ENCODE peak calls at places on chromosome 22, in six cellular contexts. F is uterus, M is kidney tubule cell, A is HT-29, U is HAP-1, W is substantia nigra. I is an unnamed sample.

GRCh38 chr22:39556970-39557811 is 13.4 kb upstream of the CACNA1I start:
- DNase-seq in W (no peak), U (peak; percentile 44), A (no peak), F (no peak), M (no peak), I (no peak)

GRCh38 chr22:27454807-27455450 is 346.6 kb downstream of the MN1 start:
- DNase-seq in M (no peak), U (no peak), F (no peak), A (no peak), W (no peak), I (no peak)

GRCh38 chr22:35470903-35471321 is 69.7 kb upstream of the RASD2 start:
- DNase-seq in U (no peak), M (peak; percentile 76), A (peak; percentile 19), F (no peak), W (no peak), I (no peak)

GRCh38 chr22:46734830-46735453 is 3.1 kb downstream of the CERK start:
- DNase-seq in U (no peak), W (no peak), F (no peak), M (peak; percentile 67), A (peak; percentile 27), I (no peak)

GRCh38 chr22:39649500-39650089 is 79.0 kb downstream of the CACNA1I start:
- DNase-seq in U (no peak), F (no peak), M (no peak), W (no peak), A (no peak), I (no peak)

GRCh38 chr22:50342651-50343540 is at the start of gene PPP6R2:
- DNase-seq in M (peak; percentile 78), U (peak; percentile 86), F (peak; percentile 88), W (peak; percentile 74), A (peak; percentile 54), I (peak; percentile 65)

GRCh38 chr22:39457047-39457545 is 284 bp downstream of the MGAT3 start:
- DNase-seq in A (no peak), F (no peak), W (no peak), M (no peak), U (no peak), I (no peak)

GRCh38 chr22:19471572-19471971 is 7.4 kb downstream of the UFD1 start:
- DNase-seq in A (no peak), M (no peak), F (no peak), U (no peak), W (no peak), I (no peak)

GRCh38 chr22:49212002-49212401 is 615.7 kb downstream of the BRD1 start:
- DNase-seq in U (peak; percentile 1), M (no peak), W (no peak), F (peak; percentile 2), A (no peak), I (no peak)

GRCh38 chr22:28835630-28836189 is 35.3 kb upstream of the XBP1 start:
- DNase-seq in W (no peak), F (no peak), U (no peak), M (no peak), A (no peak), I (no peak)

GRCh38 chr22:33828302-33828701 is 92.0 kb downstream of the LARGE1 start:
- DNase-seq in M (no peak), A (no peak), U (no peak), W (no peak), F (no peak), I (no peak)

GRCh38 chr22:40462195-40462988 is 92.0 kb downstream of the SGSM3 start:
- DNase-seq in M (no peak), A (no peak), F (no peak), U (no peak), W (no peak), I (no peak)

GRCh38 chr22:47171441-47172221 is 409.2 kb downstream of the TBC1D22A start:
- DNase-seq in F (peak; percentile 14), M (no peak), W (no peak), U (no peak), A (no peak), I (no peak)

GRCh38 chr22:48717883-48718817 is 1109.5 kb downstream of the BRD1 start:
- DNase-seq in M (no peak), F (no peak), W (no peak), U (no peak), A (no peak), I (no peak)

GRCh38 chr22:37906364-37907008 is 389 bp downstream of the MICALL1 start:
- DNase-seq in F (peak; percentile 55), U (peak; percentile 56), M (no peak), W (no peak), A (no peak), I (no peak)

GRCh38 chr22:29310863-29311339 is 4.5 kb downstream of the GAS2L1 start:
- DNase-seq in U (peak; percentile 84), F (peak; percentile 99), M (peak; percentile 95), A (peak; percentile 99), W (peak; percentile 91), I (no peak)

GRCh38 chr22:50705219-50705691 is 32.6 kb downstream of the SHANK3 start:
- DNase-seq in M (peak; percentile 75), U (peak; percentile 76), W (no peak), A (no peak), F (no peak), I (peak; percentile 51)

GRCh38 chr22:46948411-46949144 is 186.1 kb downstream of the TBC1D22A start:
- DNase-seq in F (no peak), A (no peak), M (no peak), W (no peak), U (no peak), I (no peak)

GRCh38 chr22:31099386-31099785 is 8.0 kb downstream of the SELENOM start:
- DNase-seq in U (no peak), M (no peak), F (no peak), W (no peak), A (no peak), I (no peak)

GRCh38 chr22:29306830-29307657 is 594 bp downstream of the GAS2L1 start:
- DNase-seq in W (peak; percentile 48), F (peak; percentile 80), A (peak; percentile 84), M (peak; percentile 79), U (peak; percentile 92), I (no peak)

GRCh38 chr22:49752598-49753091 is 75.0 kb downstream of the BRD1 start:
- DNase-seq in U (no peak), M (no peak), F (no peak), A (no peak), W (no peak), I (no peak)

GRCh38 chr22:23119492-23120414 is 22.0 kb downstream of the RSPH14 start:
- DNase-seq in M (no peak), W (no peak), A (no peak), U (no peak), F (no peak), I (no peak)

GRCh38 chr22:40480996-40481395 is 110.6 kb downstream of the SGSM3 start:
- DNase-seq in W (no peak), U (no peak), A (no peak), M (no peak), F (no peak), I (no peak)

GRCh38 chr22:20013382-20013871 is 3.2 kb downstream of the ARVCF start:
- DNase-seq in M (peak; percentile 58), W (peak; percentile 62), A (peak; percentile 42), F (peak; percentile 60), U (peak; percentile 75), I (no peak)

GRCh38 chr22:32831571-32831970 is 30.1 kb downstream of the TIMP3 start:
- DNase-seq in A (no peak), U (no peak), F (peak; percentile 9), M (no peak), W (no peak), I (no peak)

GRCh38 chr22:17917490-17917983 is 106.8 kb downstream of the MICAL3 start:
- DNase-seq in A (no peak), F (no peak), U (no peak), W (no peak), M (peak; percentile 55), I (no peak)

GRCh38 chr22:43535741-43536140 is 123.9 kb downstream of the MPPED1 start:
- DNase-seq in M (no peak), A (no peak), U (no peak), F (no peak), W (no peak), I (no peak)

GRCh38 chr22:50034126-50035081 is 21.8 kb upstream of the IL17REL start:
- DNase-seq in M (no peak), F (no peak), W (no peak), A (no peak), U (no peak), I (no peak)

I was measured in NCI-H2107.